ENCODE peak calls at places on chromosomes 3 and 15, in ten cellular contexts. Q is GM18507; B is SW480; N is hypothalamus; M is activated CD8-positive, alpha-beta T cell treated with anti-CD3 and anti-CD28 coated beads for 36 hours; Z is GM03348; L is RWPE1; F is C1 segment of cervical spinal cord; I is pancreas; K is stimulated activated CD4-positive, alpha-beta T cell treated with anti-CD3 and anti-CD28 coated beads, Interleukin-2, amount 100 ng/mL, for 24 hours. S is an unnamed sample.

GRCh38 chr3:25856902-25857518 is 67.1 kb downstream of the OXSM start:
- DNase-seq in N (no peak), Z (peak), F (no peak), M (peak), I (no peak), B (peak), L (peak), K (no peak), Q (peak), S (no peak)

GRCh38 chr3:193483988-193484539 is 70.6 kb downstream of the ATP13A4 start:
- DNase-seq in K (no peak), Q (no peak), B (no peak), M (no peak), F (no peak), Z (no peak), N (no peak), I (no peak), L (no peak), S (no peak)

GRCh38 chr3:84439476-84439875 is 519.3 kb upstream of the CADM2 start:
- DNase-seq in M (no peak), B (no peak), F (no peak), Q (no peak), K (no peak), I (no peak), Z (no peak), L (no peak), N (no peak), S (no peak)

GRCh38 chr3:74067296-74067695 is 442.6 kb upstream of the PDZRN3 start:
- DNase-seq in F (peak), Z (peak), I (no peak), N (no peak), K (no peak), Q (no peak), B (peak), L (no peak), M (no peak), S (no peak)

GRCh38 chr3:72127843-72128242 is 342.9 kb upstream of the PROK2 start:
- DNase-seq in N (no peak), I (no peak), F (no peak), M (no peak), K (no peak), Q (no peak), Z (peak), B (no peak), L (peak), S (no peak)

GRCh38 chr3:46998121-46998851 is 18.8 kb downstream of the NBEAL2 start:
- DNase-seq in M (peak), N (peak), Z (peak), I (peak), Q (peak), B (peak), F (no peak), K (peak), L (peak), S (no peak)

GRCh38 chr3:175413926-175414325 is 554.8 kb downstream of the NAALADL2 start:
- DNase-seq in Z (no peak), F (no peak), B (peak), M (no peak), I (no peak), N (no peak), Q (no peak), L (no peak), K (no peak), S (no peak)

GRCh38 chr15:61186905-61187865 is 41.9 kb downstream of the RORA start:
- DNase-seq in F (peak), Q (no peak), I (no peak), M (no peak), N (no peak), Z (no peak), K (no peak), L (no peak), B (no peak), S (peak)

GRCh38 chr15:78004919-78005634 is 72.4 kb downstream of the TBC1D2B start:
- DNase-seq in L (no peak), N (peak), Z (peak), K (no peak), F (peak), I (peak), B (no peak), M (no peak), Q (no peak), S (peak)

GRCh38 chr3:4380013-4380412 is 76.8 kb downstream of the SETMAR start:
- DNase-seq in K (no peak), M (no peak), B (no peak), Q (no peak), I (no peak), Z (no peak), L (no peak), F (no peak), N (no peak), S (no peak)

GRCh38 chr3:13066236-13066635 is 7.0 kb downstream of the IQSEC1 start:
- DNase-seq in M (no peak), F (no peak), K (no peak), B (no peak), Z (no peak), I (no peak), L (no peak), Q (no peak), N (no peak), S (no peak)

GRCh38 chr3:31064021-31064420 is 169.6 kb upstream of the GADL1 start:
- DNase-seq in B (no peak), Z (no peak), M (no peak), L (no peak), N (no peak), Q (no peak), I (no peak), F (no peak), K (no peak), S (no peak)

GRCh38 chr3:177742273-177742672 is 545.0 kb upstream of the TBL1XR1 start:
- DNase-seq in N (no peak), Z (no peak), B (no peak), F (no peak), M (no peak), Q (no peak), K (no peak), L (no peak), I (no peak), S (no peak)

GRCh38 chr3:62375655-62376054 is 2.3 kb upstream of the FEZF2 start:
- DNase-seq in Q (no peak), F (no peak), I (no peak), N (no peak), L (no peak), M (no peak), B (no peak), Z (no peak), K (no peak), S (no peak)

GRCh38 chr3:15500107-15500724 is 21.3 kb downstream of the COLQ start:
- DNase-seq in M (peak), L (no peak), Q (no peak), N (no peak), I (no peak), B (no peak), K (no peak), F (no peak), Z (peak), S (no peak)

GRCh38 chr3:106826861-106827311 is 550.4 kb upstream of the CCDC54 start:
- DNase-seq in F (no peak), Z (no peak), M (no peak), L (no peak), K (no peak), Q (no peak), I (no peak), N (no peak), B (no peak), S (no peak)

GRCh38 chr3:61078016-61078415 is 173.2 kb downstream of the FHIT start:
- DNase-seq in B (no peak), N (no peak), I (no peak), Z (no peak), L (no peak), F (no peak), Q (no peak), K (no peak), M (no peak), S (no peak)

GRCh38 chr3:169077394-169077906 is 586.1 kb downstream of the MECOM start:
- DNase-seq in F (no peak), M (no peak), Z (no peak), N (no peak), I (no peak), Q (no peak), K (no peak), L (no peak), B (no peak), S (no peak)

S was measured in DMS79.